ENCODE peak calls at places on chromosomes 1 and 21, in four cellular contexts. T is activated CD8-positive, alpha-beta T cell treated with anti-CD3 and anti-CD28 coated beads for 36 hours; H is WERI-Rb-1; B is progenitor cell of endocrine pancreas. I is an unnamed sample.

GRCh38 chr1:180542530-180543171 is 16.1 kb upstream of the OVAAL start:
- DNase-seq in T (no peak), H (no peak), B (no peak), I (no peak)

GRCh38 chr1:16605532-16605931 is 7.8 kb downstream of the NBPF1 start:
- DNase-seq in T (no peak), H (no peak), B (no peak), I (no peak)

GRCh38 chr1:45437323-45437722 is 53.6 kb downstream of the TESK2 start:
- DNase-seq in T (no peak), H (no peak), B (no peak), I (no peak)

GRCh38 chr21:45537111-45537745 is 5.0 kb downstream of the SLC19A1 start:
- DNase-seq in T (no peak), H (no peak), B (no peak), I (peak)

GRCh38 chr1:152515454-152515823 is 1.2 kb downstream of the CRCT1 start:
- DNase-seq in T (no peak), H (no peak), B (no peak), I (no peak)

GRCh38 chr21:44908496-44908895 is 12.2 kb downstream of the ITGB2 start:
- DNase-seq in T (no peak), H (no peak), B (no peak), I (no peak)

GRCh38 chr1:62097464-62097863 is 97.2 kb upstream of the L1TD1 start:
- DNase-seq in T (no peak), H (no peak), B (no peak), I (no peak)

GRCh38 chr1:54350360-54350759 is 55.8 kb downstream of the SSBP3 start:
- DNase-seq in T (no peak), H (peak), B (no peak), I (no peak)

GRCh38 chr1:16017461-16018303 is at the start of gene HSPB7:
- DNase-seq in T (no peak), H (peak), B (no peak), I (peak)

GRCh38 chr1:111600886-111601386 is 18.7 kb upstream of the RAP1A start:
- DNase-seq in T (peak), H (no peak), B (no peak), I (no peak)

GRCh38 chr1:229341811-229342304 is 989 bp downstream of the CCSAP start:
- DNase-seq in T (no peak), H (no peak), B (no peak), I (no peak)

GRCh38 chr1:232667781-232668101 is 37.8 kb upstream of the SIPA1L2 start:
- DNase-seq in T (no peak), H (no peak), B (no peak), I (no peak)

GRCh38 chr1:239811211-239811902 is 280.3 kb upstream of the FMN2 start:
- DNase-seq in T (peak), H (no peak), B (no peak), I (no peak)

GRCh38 chr1:11462224-11462923 is 16.6 kb upstream of the DISP3 start:
- DNase-seq in T (no peak), H (no peak), B (no peak), I (no peak)

GRCh38 chr1:29969576-29969975 is 733.3 kb downstream of the PTPRU start:
- DNase-seq in T (no peak), H (no peak), B (no peak), I (no peak)

GRCh38 chr1:23283660-23284602 is 60.2 kb downstream of the HNRNPR start:
- DNase-seq in T (no peak), H (no peak), B (no peak), I (no peak)

GRCh38 chr1:45065083-45065482 is 53.0 kb downstream of the UROD start:
- DNase-seq in T (no peak), H (no peak), B (no peak), I (no peak)

GRCh38 chr1:58095183-58095582 is 451.3 kb downstream of the OMA1 start:
- DNase-seq in T (no peak), H (no peak), B (no peak), I (no peak)

GRCh38 chr21:46322351-46323226 is 1.1 kb downstream of the C21orf58 start:
- DNase-seq in T (peak), H (no peak), B (no peak), I (no peak)

GRCh38 chr1:9306006-9306405 is 13.3 kb downstream of the SPSB1 start:
- DNase-seq in T (no peak), H (no peak), B (no peak), I (no peak)

GRCh38 chr21:35190201-35190701 is 141.1 kb upstream of the RUNX1 start:
- DNase-seq in T (no peak), H (no peak), B (no peak), I (no peak)

GRCh38 chr1:1917995-1918900 is 831 bp downstream of the TMEM52 start:
- DNase-seq in T (no peak), H (no peak), B (no peak), I (no peak)

GRCh38 chr1:178653091-178653490 is 72.0 kb upstream of the RALGPS2 start:
- DNase-seq in T (no peak), H (no peak), B (no peak), I (no peak)

GRCh38 chr1:242023805-242024204 is 24.9 kb upstream of the MAP1LC3C start:
- DNase-seq in T (no peak), H (no peak), B (no peak), I (no peak)

GRCh38 chr21:38170705-38171682 is 85.8 kb upstream of the KCNJ15 start:
- DNase-seq in T (no peak), H (no peak), B (no peak), I (no peak)

GRCh38 chr1:117387060-117387633 is 19.9 kb downstream of the MAN1A2 start:
- DNase-seq in T (no peak), H (no peak), B (no peak), I (no peak)

GRCh38 chr1:27368872-27369703 is 2.3 kb upstream of the MAP3K6 start:
- DNase-seq in T (no peak), H (no peak), B (no peak), I (no peak)
- TF ChIP-seq CTCF in T (no peak), H (no peak), B (peak), I (no peak)

DNA sequence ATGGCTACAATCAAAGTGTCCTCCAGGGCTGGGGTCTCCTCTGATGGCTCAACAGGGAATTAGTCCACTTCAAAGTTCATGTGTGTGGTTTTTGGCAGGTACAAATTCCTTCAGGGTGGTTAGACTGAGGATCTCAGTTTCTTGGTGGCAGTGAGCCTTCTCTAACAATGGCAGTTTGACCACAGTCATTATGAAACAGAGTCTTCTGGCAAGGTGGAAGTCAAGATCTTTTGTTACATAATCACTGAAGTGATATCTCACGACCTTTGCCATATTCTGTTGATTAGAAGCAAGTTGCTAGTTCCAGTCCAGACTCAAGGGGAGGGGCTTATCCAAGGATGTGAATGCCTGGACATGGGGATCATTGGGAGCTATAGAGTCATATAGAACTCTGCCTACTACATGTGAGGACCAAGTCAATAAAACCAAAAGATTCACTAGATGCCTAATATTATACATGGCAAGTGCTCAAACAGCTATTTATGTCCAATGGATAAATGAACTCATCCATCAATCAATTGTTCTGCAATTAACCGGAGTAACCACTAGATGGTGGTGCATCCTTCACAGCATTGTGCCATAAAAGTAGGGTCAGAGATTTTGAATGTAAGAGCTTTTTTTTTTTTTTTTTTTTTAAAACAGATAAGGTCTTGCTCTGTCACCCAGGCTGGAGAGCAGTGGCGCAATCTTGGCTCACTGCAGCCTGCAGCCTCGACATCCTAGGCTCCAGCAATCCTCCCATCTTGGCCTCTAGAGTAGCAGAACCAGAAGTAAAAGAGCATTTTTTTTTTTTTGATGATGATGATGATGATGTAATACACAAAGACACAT is 131.9 kb downstream of the CRB1 start:
- DNase-seq in T (peak), H (peak), B (no peak), I (no peak)
- TF ChIP-seq CTCF in T (peak), H (peak), B (peak), I (no peak)

GRCh38 chr1:31855038-31855845 is 39.4 kb upstream of the SPOCD1 start:
- DNase-seq in T (no peak), H (no peak), B (no peak), I (no peak)
- TF ChIP-seq CTCF in T (no peak), H (no peak), B (no peak), I (no peak)

GRCh38 chr1:84574936-84575335 is 696 bp upstream of the CTBS start:
- DNase-seq in T (no peak), H (no peak), B (no peak), I (no peak)

GRCh38 chr1:84573481-84573966 is 716 bp downstream of the CTBS start:
- DNase-seq in T (no peak), H (no peak), B (no peak), I (no peak)

GRCh38 chr1:84570436-84571149 is 3.6 kb downstream of the CTBS start:
- DNase-seq in T (no peak), H (no peak), B (no peak), I (no peak)

GRCh38 chr1:84571150-84571535 is 3.1 kb downstream of the CTBS start:
- DNase-seq in T (no peak), H (no peak), B (no peak), I (no peak)

DNA sequence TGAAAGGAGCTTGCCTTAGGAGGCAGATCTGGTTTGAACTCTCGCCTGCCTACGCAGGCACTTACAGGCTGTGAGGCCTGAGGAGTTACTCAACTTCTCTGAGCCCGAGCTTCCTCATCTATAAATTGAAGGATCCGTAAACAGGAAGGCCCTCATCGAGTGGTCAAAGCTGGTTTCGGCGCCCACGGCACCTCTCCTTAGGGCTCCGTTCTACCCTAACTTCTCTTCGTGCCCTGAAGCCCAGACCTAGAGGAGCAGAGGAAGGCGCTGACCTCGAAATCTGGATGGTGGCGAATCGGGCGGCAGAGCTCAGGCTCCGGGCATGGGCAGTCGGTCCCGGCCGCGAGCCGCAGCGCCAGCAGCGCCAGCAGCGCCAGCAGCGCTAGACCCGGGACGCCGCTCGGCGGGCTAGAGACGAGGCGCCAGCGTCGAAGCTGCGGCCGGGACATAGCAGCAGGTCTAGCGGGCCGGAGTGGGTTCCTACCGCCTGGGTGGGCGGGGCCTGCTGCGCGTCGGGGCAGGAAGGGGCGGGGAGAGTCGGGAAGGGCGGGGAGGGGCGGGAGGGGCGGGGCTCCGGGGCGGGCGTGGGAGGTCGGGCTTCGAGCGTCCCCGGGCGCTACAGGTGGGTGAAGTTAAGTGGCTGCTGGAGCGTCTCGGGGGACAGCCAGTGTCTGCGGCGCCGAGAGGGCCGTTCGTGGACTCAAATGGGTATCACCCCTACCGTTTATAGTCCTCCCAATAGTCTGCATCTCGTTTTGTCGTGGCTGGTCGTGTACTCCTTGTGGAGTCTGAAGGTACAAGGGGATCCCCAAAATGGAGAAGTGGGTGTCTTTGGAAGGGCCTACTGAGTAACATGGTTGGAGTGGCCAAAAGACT is at the start of gene CTBS:
- DNase-seq in T (peak), H (peak), B (peak), I (peak)
- TF ChIP-seq CTCF in T (no peak), H (no peak), B (no peak), I (no peak)

GRCh38 chr1:177424746-177425145 is 254.0 kb downstream of the BRINP2 start:
- DNase-seq in T (no peak), H (peak), B (no peak), I (no peak)
- TF ChIP-seq CTCF in T (no peak), H (no peak), B (no peak), I (no peak)

GRCh38 chr1:156420209-156421061 is 51.4 kb downstream of the RHBG start:
- DNase-seq in T (peak), H (no peak), B (no peak), I (no peak)

GRCh38 chr1:156421939-156422601 is 53.1 kb downstream of the RHBG start:
- DNase-seq in T (no peak), H (no peak), B (no peak), I (no peak)

GRCh38 chr1:156417700-156418015 is 48.6 kb downstream of the RHBG start:
- DNase-seq in T (no peak), H (no peak), B (no peak), I (no peak)

GRCh38 chr1:156421062-156421938 is 52.3 kb downstream of the RHBG start:
- DNase-seq in T (peak), H (peak), B (peak), I (peak)

DNA sequence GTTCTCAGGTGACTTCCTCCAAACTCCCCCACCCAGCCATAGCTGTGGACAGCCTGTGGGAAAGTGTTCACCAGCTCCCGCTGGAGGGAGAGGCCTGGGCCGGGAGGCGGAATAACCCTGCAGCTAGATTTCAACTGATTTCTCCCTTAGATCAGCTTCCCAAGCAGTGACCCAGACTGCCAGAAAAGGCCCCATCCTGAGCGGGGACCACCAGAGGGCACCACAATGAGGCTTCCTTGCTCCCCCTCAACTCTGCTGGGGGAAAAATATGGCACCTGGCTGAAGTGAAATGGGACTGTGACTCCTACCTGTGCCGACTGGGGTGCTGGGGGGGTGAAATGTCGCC is 50.8 kb downstream of the RHBG start:
- DNase-seq in T (peak), H (peak), B (no peak), I (no peak)
- TF ChIP-seq CTCF in T (no peak), H (peak), B (peak), I (no peak)

DNA sequence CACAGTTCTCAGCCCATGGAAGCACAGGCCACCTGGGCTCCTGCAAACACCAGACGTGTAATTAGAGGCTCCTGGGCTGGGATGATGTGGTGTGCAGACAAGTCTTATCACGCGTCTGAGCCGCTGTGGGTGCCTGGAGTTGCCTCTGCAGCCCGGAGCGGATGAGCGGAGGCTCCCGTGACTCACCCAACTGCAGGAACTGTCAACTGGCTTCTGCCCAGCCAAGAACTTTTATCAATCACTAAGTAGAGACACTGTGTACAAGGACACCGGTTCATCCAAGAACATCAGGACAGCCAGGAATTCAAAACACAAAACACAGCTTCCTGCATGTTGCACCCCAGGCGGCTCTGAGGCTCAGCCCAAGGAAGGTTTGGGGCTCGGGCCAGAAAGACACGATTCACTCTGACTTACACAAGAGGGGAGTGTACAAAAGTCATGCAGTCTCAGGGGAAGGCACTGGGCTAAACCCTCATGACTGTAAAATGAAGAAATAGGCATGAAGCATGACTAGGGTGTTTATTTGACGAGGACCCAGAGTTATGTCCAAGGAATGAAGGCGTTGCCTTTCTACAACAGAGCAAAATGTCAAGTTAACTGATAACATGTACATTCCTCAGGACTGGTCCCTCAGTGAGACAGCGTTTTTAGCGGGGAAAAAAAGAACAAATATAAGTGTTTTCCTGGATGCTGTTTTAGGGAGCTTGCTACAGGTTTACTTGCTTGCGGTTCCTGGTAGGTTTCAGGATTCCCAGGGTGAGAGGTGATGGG is 21.1 kb downstream of the ERRFI1 start:
- DNase-seq in T (no peak), H (peak), B (no peak), I (peak)
- TF ChIP-seq CTCF in T (no peak), H (no peak), B (no peak), I (no peak)

GRCh38 chr21:26909972-26910371 is 56.9 kb downstream of the ADAMTS5 start:
- DNase-seq in T (no peak), H (no peak), B (no peak), I (no peak)

GRCh38 chr21:26916799-26917198 is 50.1 kb downstream of the ADAMTS5 start:
- DNase-seq in T (no peak), H (no peak), B (no peak), I (no peak)

GRCh38 chr21:26912466-26912865 is 54.4 kb downstream of the ADAMTS5 start:
- DNase-seq in T (no peak), H (no peak), B (no peak), I (no peak)
- TF ChIP-seq CTCF in T (no peak), H (no peak), B (no peak), I (no peak)

DNA sequence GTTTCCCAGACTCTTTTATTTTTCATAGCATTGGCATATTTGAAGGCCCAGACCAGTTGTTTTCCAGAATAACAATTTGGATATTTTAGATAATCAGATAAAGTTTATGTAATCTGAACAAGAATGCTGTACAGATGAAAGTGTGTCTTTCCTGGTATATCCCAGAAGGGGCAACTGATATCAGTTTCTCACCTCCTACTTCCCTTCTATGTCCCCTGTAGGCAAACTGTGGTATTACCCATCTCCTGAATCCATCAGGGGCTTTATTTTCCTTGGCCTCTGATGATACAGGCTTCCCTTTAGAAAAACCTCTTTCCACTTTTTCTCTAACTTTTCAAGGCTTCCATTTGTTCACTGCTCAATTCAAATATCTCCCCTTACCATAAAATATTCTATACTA is 87.5 kb upstream of the RGS1 start:
- DNase-seq in T (no peak), H (no peak), B (no peak), I (no peak)
- TF ChIP-seq CTCF in T (no peak), H (no peak), B (peak), I (peak)

GRCh38 chr1:12618661-12619395 is 818 bp upstream of the DHRS3 start:
- DNase-seq in T (peak), H (peak), B (peak), I (peak)
- TF ChIP-seq CTCF in T (no peak), H (no peak), B (no peak), I (no peak)

I was measured in tibial artery.